ENCODE peak calls at places on chromosomes 11 and 22, in eight cellular contexts. Q, F, C, P, Y, U, X and K are unnamed samples.

GRCh38 chr11:92793189-92793588 is 176.3 kb upstream of the MTNR1B start:
- DNase-seq in Q (no peak), F (no peak), C (no peak), P (no peak), Y (no peak), U (no peak), X (no peak), K (no peak)

GRCh38 chr11:109423114-109423859 is 1.3 kb downstream of the C11orf87 start:
- DNase-seq in Q (peak; percentile 21), F (no peak), C (no peak), P (peak; percentile 21), Y (peak; percentile 47), U (no peak), X (no peak), K (peak; percentile 62)

GRCh38 chr11:106853850-106854401 is 164.3 kb downstream of the GUCY1A2 start:
- DNase-seq in Q (no peak), F (no peak), C (no peak), P (no peak), Y (no peak), U (no peak), X (no peak), K (no peak)

GRCh38 chr22:24434472-24435322 is 7.3 kb downstream of the ADORA2A start:
- DNase-seq in Q (peak; percentile 69), F (no peak), C (no peak), P (peak; percentile 87), Y (no peak), U (peak; percentile 42), X (peak; percentile 85), K (peak; percentile 59)

GRCh38 chr11:19919050-19919561 is 206.5 kb downstream of the NAV2 start:
- DNase-seq in Q (peak; percentile 97), F (peak; percentile 78), C (peak; percentile 80), P (no peak), Y (no peak), U (no peak), X (no peak), K (peak; percentile 80)

GRCh38 chr11:20013346-20014066 is 146.8 kb downstream of the DBX1 start:
- DNase-seq in Q (peak; percentile 36), F (no peak), C (no peak), P (no peak), Y (no peak), U (no peak), X (no peak), K (no peak)

GRCh38 chr11:13897606-13898276 is 64.8 kb upstream of the SPON1 start:
- DNase-seq in Q (no peak), F (no peak), C (no peak), P (no peak), Y (no peak), U (no peak), X (no peak), K (no peak)

GRCh38 chr11:130189492-130190210 is 30.1 kb downstream of the ST14 start:
- DNase-seq in Q (no peak), F (no peak), C (no peak), P (no peak), Y (no peak), U (no peak), X (no peak), K (no peak)

GRCh38 chr22:17785185-17786184 is 11.2 kb upstream of the BID start:
- DNase-seq in Q (peak; percentile 38), F (peak; percentile 68), C (peak; percentile 80), P (peak; percentile 69), Y (peak; percentile 39), U (peak; percentile 66), X (peak; percentile 79), K (peak; percentile 85)

GRCh38 chr11:32231909-32232493 is 141.1 kb downstream of the RCN1 start:
- DNase-seq in Q (peak; percentile 50), F (peak; percentile 32), C (no peak), P (peak; percentile 46), Y (peak; percentile 29), U (no peak), X (no peak), K (no peak)

GRCh38 chr11:131776211-131776610 is 405.8 kb downstream of the NTM start:
- DNase-seq in Q (no peak), F (no peak), C (no peak), P (no peak), Y (no peak), U (no peak), X (no peak), K (no peak)
- TF ChIP-seq CTCF in Q (no peak), F (no peak), C (no peak), P (no peak), Y (no peak), U (no peak), X (no peak), K (no peak)

DNA sequence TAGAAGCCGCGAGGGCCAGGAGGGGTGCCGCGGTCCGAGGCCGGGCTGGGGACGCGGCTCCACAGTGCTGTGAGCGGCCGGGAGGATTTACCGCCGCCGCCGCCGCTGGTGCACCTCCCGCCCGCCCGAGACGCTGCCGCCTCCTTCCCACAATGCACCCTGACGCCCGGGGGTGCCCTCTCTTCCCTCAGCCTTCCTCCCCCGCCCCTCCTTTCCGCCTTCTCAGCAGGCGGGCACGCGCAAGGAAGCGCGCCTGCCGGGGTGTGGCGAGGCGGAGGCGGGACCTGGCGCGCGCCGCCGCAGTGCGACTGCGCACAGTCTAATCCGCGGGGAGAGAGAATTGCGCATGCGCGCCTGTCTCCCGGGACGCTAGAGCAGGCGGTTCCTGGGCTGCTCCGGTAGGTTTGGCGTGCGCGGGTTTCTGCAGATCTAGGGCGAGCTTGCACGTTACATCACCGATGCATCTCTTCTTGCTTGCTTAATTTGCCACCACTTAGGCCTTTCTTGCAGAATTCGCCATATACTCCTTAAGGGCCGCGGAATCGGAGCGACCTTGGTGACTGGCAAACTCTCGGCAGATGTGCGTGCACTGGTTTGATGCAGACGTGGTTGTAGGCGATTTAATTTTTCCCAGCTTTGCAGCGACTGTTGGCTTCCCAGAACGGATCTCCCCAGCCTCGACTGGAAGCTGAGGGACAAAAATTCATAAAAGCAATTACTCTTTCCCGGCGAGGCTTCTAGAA is at the start of the genes GVQW3 and THAP12:
- DNase-seq in Q (peak; percentile 97), F (peak; percentile 99), C (peak; percentile 98), P (peak; percentile 99), Y (peak; percentile 96), U (peak; percentile 97), X (peak; percentile 95), K (peak; percentile 99)
- TF ChIP-seq CTCF in Q (no peak), F (no peak), C (no peak), P (peak; percentile 57), Y (no peak), U (no peak), X (no peak), K (peak; percentile 37)

DNA sequence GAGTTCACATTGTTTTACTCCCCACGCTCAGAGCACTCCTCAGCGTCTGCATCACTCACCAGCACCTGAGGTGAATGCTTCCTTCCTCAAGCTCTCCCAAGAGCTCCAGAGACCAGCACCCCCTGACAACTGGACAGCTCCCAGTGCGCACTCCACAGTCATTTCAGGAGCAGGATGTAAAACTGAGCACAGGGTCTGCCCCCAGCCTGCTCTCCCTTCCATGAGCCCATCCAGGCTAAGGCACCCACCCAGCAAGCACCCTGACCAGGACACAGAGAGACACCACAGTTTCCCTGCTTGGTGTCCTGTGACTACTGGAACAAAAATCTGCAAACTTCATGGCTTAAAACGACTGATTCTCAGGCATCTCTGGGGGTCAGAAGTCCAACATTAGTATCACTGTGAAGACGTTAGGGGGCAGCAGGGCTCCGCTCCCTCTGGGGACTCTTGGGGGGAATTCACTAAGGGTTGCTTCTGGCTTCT is 3.3 kb downstream of the SCGB1D2 start:
- DNase-seq in Q (peak; percentile 55), F (peak; percentile 25), C (no peak), P (peak; percentile 25), Y (peak; percentile 79), U (no peak), X (no peak), K (no peak)
- TF ChIP-seq CTCF in Q (peak; percentile 43), F (peak; percentile 38), C (no peak), P (peak; percentile 9), Y (peak; percentile 28), U (no peak), X (no peak), K (no peak)

DNA sequence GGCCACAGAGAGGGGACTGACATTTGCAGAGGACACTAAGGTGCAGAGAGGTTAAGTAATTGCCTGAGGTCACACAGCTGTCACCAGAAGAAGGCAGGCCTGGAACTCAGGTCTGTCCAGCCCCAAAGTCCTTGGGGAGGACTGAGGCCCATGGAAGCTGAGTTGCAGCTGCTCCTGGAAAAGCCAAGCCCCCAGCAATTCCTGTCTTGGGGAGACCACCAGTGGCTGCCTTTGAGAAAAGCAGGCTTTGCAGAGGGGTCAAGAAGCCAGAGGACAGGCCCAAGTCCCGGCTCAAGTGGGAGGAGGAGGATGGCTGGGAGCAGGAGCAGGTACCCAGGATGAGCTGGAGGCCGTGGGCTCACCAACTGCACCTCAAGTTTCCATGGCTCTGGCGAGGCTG is 3.4 kb downstream of the NFAM1 start:
- DNase-seq in Q (no peak), F (no peak), C (no peak), P (no peak), Y (no peak), U (no peak), X (no peak), K (no peak)
- TF ChIP-seq CTCF in Q (no peak), F (no peak), C (no peak), P (peak; percentile 9), Y (no peak), U (no peak), X (no peak), K (no peak)